ENCODE peak calls at places on chromosomes 16 and 17, in five cellular contexts. One of them, this sample, is unnamed.

GRCh38 chr17:56754523-56755208 is 79.1 kb downstream of the C17orf67 start:
- DNase-seq in heart left ventricle: no peak
- DNase-seq in dorsolateral prefrontal cortex: no peak
- DNase-seq in cardiac fibroblast: peak
- DNase-seq in HCT116: no peak
- DNase-seq in this sample: no peak

GRCh38 chr17:80123791-80124190 is 22.4 kb downstream of the GAA start:
- DNase-seq in heart left ventricle: no peak
- DNase-seq in dorsolateral prefrontal cortex: no peak
- DNase-seq in cardiac fibroblast: peak
- DNase-seq in HCT116: no peak
- DNase-seq in this sample: no peak

GRCh38 chr17:29710891-29711418 is 88.2 kb upstream of the CORO6 start:
- DNase-seq in heart left ventricle: no peak
- DNase-seq in dorsolateral prefrontal cortex: no peak
- DNase-seq in cardiac fibroblast: peak
- DNase-seq in HCT116: no peak
- DNase-seq in this sample: no peak

GRCh38 chr16:53064179-53064578 is 9.4 kb downstream of the CHD9 start:
- DNase-seq in heart left ventricle: no peak
- DNase-seq in dorsolateral prefrontal cortex: no peak
- DNase-seq in cardiac fibroblast: no peak
- DNase-seq in HCT116: no peak
- DNase-seq in this sample: no peak

GRCh38 chr17:10640475-10640874 is 16.6 kb downstream of the MYH3 start:
- DNase-seq in heart left ventricle: no peak
- DNase-seq in dorsolateral prefrontal cortex: no peak
- DNase-seq in cardiac fibroblast: peak
- DNase-seq in HCT116: no peak
- DNase-seq in this sample: no peak

GRCh38 chr17:77332981-77333685 is 192.4 kb downstream of the SEC14L1 start:
- DNase-seq in heart left ventricle: no peak
- DNase-seq in dorsolateral prefrontal cortex: no peak
- DNase-seq in cardiac fibroblast: peak
- DNase-seq in HCT116: no peak
- DNase-seq in this sample: peak

GRCh38 chr16:60681014-60681413 is 1355.2 kb downstream of the CDH8 start:
- DNase-seq in heart left ventricle: no peak
- DNase-seq in dorsolateral prefrontal cortex: no peak
- DNase-seq in cardiac fibroblast: no peak
- DNase-seq in HCT116: no peak
- DNase-seq in this sample: no peak

GRCh38 chr17:40445769-40446468 is 2.7 kb downstream of the IGFBP4 start:
- DNase-seq in heart left ventricle: no peak
- DNase-seq in dorsolateral prefrontal cortex: no peak
- DNase-seq in cardiac fibroblast: peak
- DNase-seq in HCT116: no peak
- DNase-seq in this sample: no peak

GRCh38 chr16:10877472-10877946 is 507 bp downstream of the CIITA start:
- DNase-seq in heart left ventricle: no peak
- DNase-seq in dorsolateral prefrontal cortex: no peak
- DNase-seq in cardiac fibroblast: no peak
- DNase-seq in HCT116: no peak
- DNase-seq in this sample: no peak
- H3K4me3 ChIP-seq in heart left ventricle: peak
- H3K4me3 ChIP-seq in dorsolateral prefrontal cortex: no peak
- H3K4me3 ChIP-seq in cardiac fibroblast: no peak
- H3K4me3 ChIP-seq in HCT116: no peak
- H3K4me3 ChIP-seq in this sample: peak

GRCh38 chr16:46686815-46687473 is 2.0 kb downstream of the VPS35 start:
- DNase-seq in heart left ventricle: no peak
- DNase-seq in dorsolateral prefrontal cortex: no peak
- DNase-seq in cardiac fibroblast: no peak
- DNase-seq in HCT116: no peak
- DNase-seq in this sample: no peak

GRCh38 chr16:46687486-46687885 is 1.5 kb downstream of the VPS35 start:
- DNase-seq in heart left ventricle: no peak
- DNase-seq in dorsolateral prefrontal cortex: no peak
- DNase-seq in cardiac fibroblast: no peak
- DNase-seq in HCT116: no peak
- DNase-seq in this sample: no peak

GRCh38 chr16:46689492-46690280 is at the start of gene ORC6:
- DNase-seq in heart left ventricle: peak
- DNase-seq in dorsolateral prefrontal cortex: peak
- DNase-seq in cardiac fibroblast: peak
- DNase-seq in HCT116: peak
- DNase-seq in this sample: peak

GRCh38 chr16:46688657-46689491 is at the start of gene VPS35:
- DNase-seq in heart left ventricle: peak
- DNase-seq in dorsolateral prefrontal cortex: peak
- DNase-seq in cardiac fibroblast: peak
- DNase-seq in HCT116: peak
- DNase-seq in this sample: peak

GRCh38 chr16:46688101-46688656 is 799 bp downstream of the VPS35 start:
- DNase-seq in heart left ventricle: peak
- DNase-seq in dorsolateral prefrontal cortex: no peak
- DNase-seq in cardiac fibroblast: peak
- DNase-seq in HCT116: no peak
- DNase-seq in this sample: no peak
- TF ChIP-seq CTCF in heart left ventricle: no peak
- TF ChIP-seq CTCF in dorsolateral prefrontal cortex: no peak
- TF ChIP-seq CTCF in cardiac fibroblast: peak
- TF ChIP-seq CTCF in HCT116: no peak
- TF ChIP-seq CTCF in this sample: no peak

GRCh38 chr17:50194441-50195195 is 6.8 kb downstream of the COL1A1 start:
- DNase-seq in heart left ventricle: no peak
- DNase-seq in dorsolateral prefrontal cortex: no peak
- DNase-seq in cardiac fibroblast: no peak
- DNase-seq in HCT116: no peak
- DNase-seq in this sample: no peak

GRCh38 chr17:50198026-50198669 is 3.3 kb downstream of the COL1A1 start:
- DNase-seq in heart left ventricle: peak
- DNase-seq in dorsolateral prefrontal cortex: peak
- DNase-seq in cardiac fibroblast: peak
- DNase-seq in HCT116: peak
- DNase-seq in this sample: no peak

GRCh38 chr17:50196826-50197225 is 4.6 kb downstream of the COL1A1 start:
- DNase-seq in heart left ventricle: no peak
- DNase-seq in dorsolateral prefrontal cortex: no peak
- DNase-seq in cardiac fibroblast: peak
- DNase-seq in HCT116: no peak
- DNase-seq in this sample: no peak

GRCh38 chr17:50195196-50195865 is 6.1 kb downstream of the COL1A1 start:
- DNase-seq in heart left ventricle: no peak
- DNase-seq in dorsolateral prefrontal cortex: no peak
- DNase-seq in cardiac fibroblast: peak
- DNase-seq in HCT116: no peak
- DNase-seq in this sample: no peak

DNA sequence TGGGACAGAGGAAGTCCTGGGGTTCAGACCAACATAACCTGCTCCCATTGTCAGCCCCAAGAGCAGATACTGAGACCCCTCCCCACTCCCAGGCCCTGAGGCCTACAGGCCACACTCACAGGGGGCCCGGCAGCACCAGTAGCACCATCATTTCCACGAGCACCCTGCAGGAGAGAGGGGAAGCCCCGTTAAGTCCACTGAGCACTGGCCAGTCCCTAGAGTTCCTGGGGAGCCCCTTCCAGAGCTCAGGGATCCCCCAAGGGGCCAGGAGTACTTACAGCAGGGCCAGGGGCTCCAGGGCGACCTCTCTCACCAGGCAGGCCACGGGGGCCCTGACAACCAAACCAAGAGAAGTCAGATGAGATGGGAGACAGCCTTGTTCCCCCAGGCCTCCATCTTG is 5.4 kb downstream of the COL1A1 start:
- DNase-seq in heart left ventricle: no peak
- DNase-seq in dorsolateral prefrontal cortex: no peak
- DNase-seq in cardiac fibroblast: no peak
- DNase-seq in HCT116: no peak
- DNase-seq in this sample: no peak
- H3K4me3 ChIP-seq in heart left ventricle: no peak
- H3K4me3 ChIP-seq in dorsolateral prefrontal cortex: no peak
- H3K4me3 ChIP-seq in cardiac fibroblast: no peak
- H3K4me3 ChIP-seq in HCT116: no peak
- H3K4me3 ChIP-seq in this sample: no peak

DNA sequence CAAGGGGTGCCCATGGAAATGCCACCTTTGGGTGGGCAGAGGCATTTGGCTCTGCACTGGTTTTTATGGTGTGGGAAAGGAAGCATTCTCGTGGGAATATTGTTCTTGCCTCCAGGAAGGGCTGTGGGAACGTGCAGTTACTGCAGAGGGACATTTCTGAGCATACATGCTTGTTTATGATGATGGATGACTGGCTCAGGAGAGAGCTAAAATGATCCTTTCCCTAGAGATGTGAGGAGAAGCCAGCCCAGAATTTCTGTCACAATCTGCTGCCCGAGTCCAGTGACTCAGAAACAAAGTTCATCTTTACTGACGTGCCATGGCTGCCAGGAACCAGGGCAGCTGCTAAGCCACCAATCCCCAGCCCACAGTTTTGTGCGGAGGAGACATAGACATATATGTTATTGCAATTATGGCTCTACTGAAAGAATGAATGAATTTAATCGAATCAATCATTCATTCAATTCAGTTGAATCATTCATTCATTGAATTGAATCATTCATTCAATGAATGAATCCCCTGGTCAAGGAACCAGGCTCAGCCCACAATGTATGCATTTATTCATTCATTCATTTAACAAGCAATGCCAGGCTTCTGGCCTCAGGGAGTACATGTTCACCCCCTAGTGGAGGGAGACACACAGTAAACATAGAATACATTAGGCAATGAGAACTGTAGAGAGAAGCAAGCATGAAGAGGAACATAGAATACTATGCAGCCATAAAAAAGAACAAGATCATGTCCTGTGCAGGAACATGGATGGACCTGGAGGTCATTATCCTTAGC is 414.4 kb upstream of the HSBP1 start:
- DNase-seq in heart left ventricle: no peak
- DNase-seq in dorsolateral prefrontal cortex: no peak
- DNase-seq in cardiac fibroblast: peak
- DNase-seq in HCT116: no peak
- DNase-seq in this sample: peak
- TF ChIP-seq CTCF in heart left ventricle: no peak
- TF ChIP-seq CTCF in dorsolateral prefrontal cortex: no peak
- TF ChIP-seq CTCF in cardiac fibroblast: peak
- TF ChIP-seq CTCF in HCT116: no peak
- TF ChIP-seq CTCF in this sample: no peak

GRCh38 chr16:56641166-56641565 is 2.7 kb downstream of the MT1A start:
- DNase-seq in heart left ventricle: no peak
- DNase-seq in dorsolateral prefrontal cortex: no peak
- DNase-seq in cardiac fibroblast: no peak
- DNase-seq in HCT116: no peak
- DNase-seq in this sample: no peak
- H3K4me3 ChIP-seq in heart left ventricle: no peak
- H3K4me3 ChIP-seq in dorsolateral prefrontal cortex: no peak
- H3K4me3 ChIP-seq in cardiac fibroblast: no peak
- H3K4me3 ChIP-seq in HCT116: no peak
- H3K4me3 ChIP-seq in this sample: no peak

DNA sequence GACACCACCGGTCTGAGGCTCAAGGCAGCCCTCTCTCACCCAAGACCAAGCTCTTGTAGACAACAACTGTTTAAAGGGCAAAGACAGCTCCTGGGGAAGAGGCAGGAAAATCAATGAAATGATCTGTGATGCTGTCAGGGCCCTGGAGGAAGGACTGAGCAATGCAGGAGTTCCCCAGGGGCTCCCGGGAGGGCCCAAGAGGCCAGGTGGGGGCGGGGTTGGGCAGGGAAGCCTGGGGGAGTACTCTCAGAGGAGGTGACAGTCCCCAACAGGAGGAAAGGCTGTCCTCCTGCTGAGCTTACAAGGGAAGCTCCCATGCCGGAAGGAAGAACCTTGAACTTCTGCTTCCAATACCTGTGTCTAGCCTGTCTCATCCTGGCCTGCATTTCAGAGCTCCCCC is 8.3 kb upstream of the NOS2 start:
- DNase-seq in heart left ventricle: no peak
- DNase-seq in dorsolateral prefrontal cortex: no peak
- DNase-seq in cardiac fibroblast: no peak
- DNase-seq in HCT116: no peak
- DNase-seq in this sample: no peak
- TF ChIP-seq CTCF in heart left ventricle: no peak
- TF ChIP-seq CTCF in dorsolateral prefrontal cortex: no peak
- TF ChIP-seq CTCF in cardiac fibroblast: no peak
- TF ChIP-seq CTCF in HCT116: no peak
- TF ChIP-seq CTCF in this sample: no peak

GRCh38 chr16:54462151-54462651 is 175.6 kb upstream of the IRX3 start:
- DNase-seq in heart left ventricle: no peak
- DNase-seq in dorsolateral prefrontal cortex: no peak
- DNase-seq in cardiac fibroblast: peak
- DNase-seq in HCT116: no peak
- DNase-seq in this sample: no peak
- H3K4me3 ChIP-seq in heart left ventricle: no peak
- H3K4me3 ChIP-seq in dorsolateral prefrontal cortex: no peak
- H3K4me3 ChIP-seq in cardiac fibroblast: no peak
- H3K4me3 ChIP-seq in HCT116: no peak
- H3K4me3 ChIP-seq in this sample: no peak

DNA sequence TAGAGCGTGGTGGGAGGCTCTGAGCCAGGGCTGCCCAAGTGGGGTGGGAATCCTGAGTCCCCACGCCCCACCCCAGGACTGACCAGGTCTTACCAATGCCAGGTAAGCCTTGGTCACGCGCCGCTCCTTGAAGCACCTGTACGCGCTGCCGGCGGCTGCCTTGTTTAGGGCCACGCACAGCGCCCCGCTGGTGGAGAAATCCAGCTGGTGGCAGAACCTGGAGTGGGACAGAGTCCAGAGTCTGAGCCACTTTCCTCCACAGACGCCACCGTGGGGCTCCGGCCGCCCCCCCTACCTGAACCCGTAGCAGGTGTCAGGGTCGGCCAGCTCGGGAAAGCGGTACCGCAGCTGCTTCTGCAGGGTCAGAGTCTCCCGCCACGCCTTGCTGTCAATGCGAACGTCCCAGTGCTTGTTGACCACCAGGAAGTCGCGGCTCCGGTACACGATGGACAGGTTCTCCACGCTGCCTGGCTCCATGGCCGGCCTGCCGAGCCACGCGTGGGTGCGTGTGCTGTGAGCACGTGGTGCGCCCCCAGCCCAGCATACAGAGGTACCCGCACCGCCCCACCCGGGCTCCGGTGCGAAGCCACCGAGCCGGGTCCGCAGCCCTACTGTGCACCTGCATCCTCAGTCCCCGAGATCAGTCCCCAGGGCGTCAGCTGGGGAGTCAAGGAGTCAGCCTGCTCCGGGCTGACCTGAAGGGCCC is 767 bp downstream of the RPUSD1 start:
- DNase-seq in heart left ventricle: no peak
- DNase-seq in dorsolateral prefrontal cortex: no peak
- DNase-seq in cardiac fibroblast: no peak
- DNase-seq in HCT116: no peak
- DNase-seq in this sample: no peak
- TF ChIP-seq CTCF in heart left ventricle: no peak
- TF ChIP-seq CTCF in dorsolateral prefrontal cortex: no peak
- TF ChIP-seq CTCF in cardiac fibroblast: no peak
- TF ChIP-seq CTCF in HCT116: no peak
- TF ChIP-seq CTCF in this sample: no peak

DNA sequence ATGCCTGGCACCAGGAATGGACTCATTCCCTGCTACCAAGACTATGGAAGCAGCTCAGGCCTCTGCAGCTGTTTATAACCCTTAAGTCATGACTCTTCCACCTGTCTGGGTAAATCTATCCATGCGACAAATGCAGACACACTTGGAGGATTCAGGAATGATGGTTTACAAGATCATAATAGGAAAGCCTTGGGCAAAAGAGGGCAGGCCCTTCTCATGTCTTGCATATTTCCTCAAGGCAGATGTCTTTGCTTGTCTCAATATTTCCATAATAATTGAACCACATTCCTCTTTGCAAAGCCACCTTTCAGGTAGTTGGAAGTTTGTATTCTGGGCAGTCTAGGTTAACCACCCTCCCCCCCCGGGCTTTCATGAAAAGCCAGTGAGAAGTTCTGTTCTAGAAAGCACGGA is 884 bp upstream of the JPT1 start:
- DNase-seq in heart left ventricle: no peak
- DNase-seq in dorsolateral prefrontal cortex: peak
- DNase-seq in cardiac fibroblast: no peak
- DNase-seq in HCT116: no peak
- DNase-seq in this sample: no peak
- H3K4me3 ChIP-seq in heart left ventricle: no peak
- H3K4me3 ChIP-seq in dorsolateral prefrontal cortex: no peak
- H3K4me3 ChIP-seq in cardiac fibroblast: no peak
- H3K4me3 ChIP-seq in HCT116: peak
- H3K4me3 ChIP-seq in this sample: peak